ENCODE peak calls at places on chromosomes 5 and 9, in seven cellular contexts. One of them, this sample, is unnamed.
A peak's percentile ranks its signal among the peaks of the same experiment; 100 is the strongest.

GRCh38 chr9:90906316-90907055 is 104.9 kb downstream of the SYK start:
- DNase-seq in nephron progenitor cell: no peak
- DNase-seq in GM10248: no peak
- DNase-seq in sigmoid colon: no peak
- DNase-seq in CD4-positive, alpha-beta T cell: no peak
- DNase-seq in MCF 10A: no peak
- DNase-seq in cardiac fibroblast: no peak
- DNase-seq in this sample: no peak

GRCh38 chr9:115276621-115277020 is 158.7 kb upstream of the TNC start:
- DNase-seq in GM10248: no peak
- DNase-seq in sigmoid colon: no peak
- DNase-seq in cardiac fibroblast: no peak
- DNase-seq in MCF 10A: peak; percentile 17
- DNase-seq in CD4-positive, alpha-beta T cell: no peak
- DNase-seq in nephron progenitor cell: no peak
- DNase-seq in this sample: no peak

GRCh38 chr5:68178579-68178978 is 37.0 kb upstream of the PIK3R1 start:
- DNase-seq in nephron progenitor cell: no peak
- DNase-seq in GM10248: no peak
- DNase-seq in CD4-positive, alpha-beta T cell: no peak
- DNase-seq in sigmoid colon: no peak
- DNase-seq in MCF 10A: peak; percentile 79
- DNase-seq in cardiac fibroblast: no peak
- DNase-seq in this sample: no peak

GRCh38 chr9:21265421-21266189 is 25.8 kb upstream of the IFNA14 start:
- DNase-seq in CD4-positive, alpha-beta T cell: no peak
- DNase-seq in MCF 10A: no peak
- DNase-seq in nephron progenitor cell: no peak
- DNase-seq in sigmoid colon: no peak
- DNase-seq in GM10248: no peak
- DNase-seq in cardiac fibroblast: no peak
- DNase-seq in this sample: no peak

GRCh38 chr9:14372437-14373318 is 58.7 kb upstream of the NFIB start:
- DNase-seq in MCF 10A: peak; percentile 81
- DNase-seq in cardiac fibroblast: peak; percentile 77
- DNase-seq in sigmoid colon: peak; percentile 76
- DNase-seq in nephron progenitor cell: no peak
- DNase-seq in CD4-positive, alpha-beta T cell: no peak
- DNase-seq in GM10248: no peak
- DNase-seq in this sample: no peak

GRCh38 chr9:107243757-107244156 is 39.3 kb upstream of the RAD23B start:
- DNase-seq in CD4-positive, alpha-beta T cell: no peak
- DNase-seq in GM10248: peak; percentile 28
- DNase-seq in nephron progenitor cell: no peak
- DNase-seq in cardiac fibroblast: no peak
- DNase-seq in sigmoid colon: no peak
- DNase-seq in MCF 10A: peak; percentile 87
- DNase-seq in this sample: no peak

GRCh38 chr5:78534148-78535009 is 114.2 kb downstream of the LHFPL2 start:
- DNase-seq in GM10248: no peak
- DNase-seq in nephron progenitor cell: no peak
- DNase-seq in sigmoid colon: peak; percentile 74
- DNase-seq in cardiac fibroblast: peak; percentile 79
- DNase-seq in CD4-positive, alpha-beta T cell: no peak
- DNase-seq in MCF 10A: no peak
- DNase-seq in this sample: no peak

GRCh38 chr5:118553662-118554061 is 434.7 kb downstream of the DTWD2 start:
- DNase-seq in MCF 10A: peak; percentile 87
- DNase-seq in GM10248: no peak
- DNase-seq in nephron progenitor cell: no peak
- DNase-seq in cardiac fibroblast: peak; percentile 86
- DNase-seq in CD4-positive, alpha-beta T cell: no peak
- DNase-seq in sigmoid colon: no peak
- DNase-seq in this sample: peak; percentile 98

GRCh38 chr9:97930972-97931371 is 7.0 kb downstream of the HEMGN start:
- DNase-seq in nephron progenitor cell: no peak
- DNase-seq in sigmoid colon: no peak
- DNase-seq in CD4-positive, alpha-beta T cell: no peak
- DNase-seq in MCF 10A: no peak
- DNase-seq in GM10248: no peak
- DNase-seq in cardiac fibroblast: no peak
- DNase-seq in this sample: no peak

GRCh38 chr5:50667653-50668403 is 1.4 kb downstream of the PARP8 start:
- DNase-seq in nephron progenitor cell: peak; percentile 85
- DNase-seq in CD4-positive, alpha-beta T cell: peak; percentile 74
- DNase-seq in sigmoid colon: peak; percentile 79
- DNase-seq in GM10248: peak; percentile 75
- DNase-seq in MCF 10A: peak; percentile 64
- DNase-seq in cardiac fibroblast: peak; percentile 45
- DNase-seq in this sample: no peak

GRCh38 chr9:22992781-22993180 is 546.2 kb downstream of the DMRTA1 start:
- DNase-seq in MCF 10A: no peak
- DNase-seq in GM10248: no peak
- DNase-seq in cardiac fibroblast: no peak
- DNase-seq in CD4-positive, alpha-beta T cell: no peak
- DNase-seq in sigmoid colon: no peak
- DNase-seq in nephron progenitor cell: no peak
- DNase-seq in this sample: no peak

GRCh38 chr5:118687671-118688621 is 300.4 kb downstream of the DTWD2 start:
- DNase-seq in CD4-positive, alpha-beta T cell: no peak
- DNase-seq in cardiac fibroblast: no peak
- DNase-seq in nephron progenitor cell: no peak
- DNase-seq in GM10248: no peak
- DNase-seq in MCF 10A: no peak
- DNase-seq in sigmoid colon: no peak
- DNase-seq in this sample: no peak

GRCh38 chr5:178231736-178232123 is 872 bp downstream of the PHYKPL start:
- DNase-seq in GM10248: no peak
- DNase-seq in MCF 10A: no peak
- DNase-seq in nephron progenitor cell: no peak
- DNase-seq in sigmoid colon: no peak
- DNase-seq in cardiac fibroblast: no peak
- DNase-seq in CD4-positive, alpha-beta T cell: no peak
- DNase-seq in this sample: no peak

GRCh38 chr5:56429110-56429561 is 196.0 kb upstream of the ANKRD55 start:
- DNase-seq in sigmoid colon: no peak
- DNase-seq in GM10248: no peak
- DNase-seq in nephron progenitor cell: no peak
- DNase-seq in CD4-positive, alpha-beta T cell: no peak
- DNase-seq in MCF 10A: no peak
- DNase-seq in cardiac fibroblast: no peak
- DNase-seq in this sample: no peak

GRCh38 chr5:115321309-115321708 is 24.9 kb upstream of the CCDC112 start:
- DNase-seq in sigmoid colon: no peak
- DNase-seq in nephron progenitor cell: no peak
- DNase-seq in GM10248: no peak
- DNase-seq in CD4-positive, alpha-beta T cell: no peak
- DNase-seq in cardiac fibroblast: no peak
- DNase-seq in MCF 10A: peak; percentile 22
- DNase-seq in this sample: no peak

GRCh38 chr5:600551-601541 is 11.3 kb upstream of the CEP72 start:
- DNase-seq in GM10248: no peak
- DNase-seq in MCF 10A: no peak
- DNase-seq in cardiac fibroblast: no peak
- DNase-seq in CD4-positive, alpha-beta T cell: no peak
- DNase-seq in nephron progenitor cell: no peak
- DNase-seq in sigmoid colon: peak; percentile 49
- DNase-seq in this sample: no peak

GRCh38 chr5:162334944-162335343 is 267.4 kb downstream of the GABRG2 start:
- DNase-seq in cardiac fibroblast: no peak
- DNase-seq in sigmoid colon: no peak
- DNase-seq in CD4-positive, alpha-beta T cell: no peak
- DNase-seq in GM10248: no peak
- DNase-seq in MCF 10A: no peak
- DNase-seq in nephron progenitor cell: no peak
- DNase-seq in this sample: no peak

GRCh38 chr9:72980600-72981265 is 27.9 kb upstream of the ALDH1A1 start:
- DNase-seq in GM10248: no peak
- DNase-seq in nephron progenitor cell: no peak
- DNase-seq in CD4-positive, alpha-beta T cell: no peak
- DNase-seq in cardiac fibroblast: no peak
- DNase-seq in MCF 10A: no peak
- DNase-seq in sigmoid colon: no peak
- DNase-seq in this sample: no peak

GRCh38 chr5:33725846-33726245 is 165.9 kb downstream of the ADAMTS12 start:
- DNase-seq in CD4-positive, alpha-beta T cell: no peak
- DNase-seq in sigmoid colon: no peak
- DNase-seq in MCF 10A: no peak
- DNase-seq in nephron progenitor cell: no peak
- DNase-seq in cardiac fibroblast: peak; percentile 42
- DNase-seq in GM10248: no peak
- DNase-seq in this sample: no peak

GRCh38 chr5:29878599-29878998 is 1314.9 kb upstream of the CDH6 start:
- DNase-seq in cardiac fibroblast: no peak
- DNase-seq in nephron progenitor cell: no peak
- DNase-seq in CD4-positive, alpha-beta T cell: no peak
- DNase-seq in GM10248: no peak
- DNase-seq in sigmoid colon: no peak
- DNase-seq in MCF 10A: no peak
- DNase-seq in this sample: no peak

GRCh38 chr9:34675048-34675714 is 12.7 kb upstream of the CCL27 start:
- DNase-seq in nephron progenitor cell: peak; percentile 84
- DNase-seq in MCF 10A: peak; percentile 69
- DNase-seq in GM10248: peak; percentile 72
- DNase-seq in cardiac fibroblast: peak; percentile 88
- DNase-seq in sigmoid colon: no peak
- DNase-seq in CD4-positive, alpha-beta T cell: peak; percentile 47
- DNase-seq in this sample: no peak

GRCh38 chr5:129177451-129177850 is 82.9 kb downstream of the ISOC1 start:
- DNase-seq in CD4-positive, alpha-beta T cell: no peak
- DNase-seq in sigmoid colon: no peak
- DNase-seq in GM10248: no peak
- DNase-seq in cardiac fibroblast: no peak
- DNase-seq in MCF 10A: no peak
- DNase-seq in nephron progenitor cell: no peak
- DNase-seq in this sample: no peak

GRCh38 chr5:4018968-4019766 is 423.5 kb downstream of the IRX1 start:
- DNase-seq in sigmoid colon: no peak
- DNase-seq in nephron progenitor cell: no peak
- DNase-seq in MCF 10A: peak; percentile 45
- DNase-seq in GM10248: no peak
- DNase-seq in CD4-positive, alpha-beta T cell: no peak
- DNase-seq in cardiac fibroblast: peak; percentile 41
- DNase-seq in this sample: no peak

GRCh38 chr9:32069169-32069813 is 315.2 kb upstream of the ACO1 start:
- DNase-seq in MCF 10A: peak; percentile 28
- DNase-seq in nephron progenitor cell: no peak
- DNase-seq in CD4-positive, alpha-beta T cell: no peak
- DNase-seq in sigmoid colon: no peak
- DNase-seq in GM10248: peak; percentile 5
- DNase-seq in cardiac fibroblast: no peak
- DNase-seq in this sample: no peak

GRCh38 chr5:62572918-62573514 is 5.6 kb upstream of the LRRC70 start:
- DNase-seq in MCF 10A: no peak
- DNase-seq in GM10248: no peak
- DNase-seq in nephron progenitor cell: no peak
- DNase-seq in sigmoid colon: no peak
- DNase-seq in cardiac fibroblast: no peak
- DNase-seq in CD4-positive, alpha-beta T cell: no peak
- DNase-seq in this sample: no peak

GRCh38 chr5:90529234-90529938 is at the start of gene LYSMD3:
- DNase-seq in CD4-positive, alpha-beta T cell: peak; percentile 97
- DNase-seq in nephron progenitor cell: peak; percentile 96
- DNase-seq in MCF 10A: peak; percentile 96
- DNase-seq in sigmoid colon: peak; percentile 99
- DNase-seq in GM10248: peak; percentile 98
- DNase-seq in cardiac fibroblast: peak; percentile 99
- DNase-seq in this sample: peak; percentile 94

DNA sequence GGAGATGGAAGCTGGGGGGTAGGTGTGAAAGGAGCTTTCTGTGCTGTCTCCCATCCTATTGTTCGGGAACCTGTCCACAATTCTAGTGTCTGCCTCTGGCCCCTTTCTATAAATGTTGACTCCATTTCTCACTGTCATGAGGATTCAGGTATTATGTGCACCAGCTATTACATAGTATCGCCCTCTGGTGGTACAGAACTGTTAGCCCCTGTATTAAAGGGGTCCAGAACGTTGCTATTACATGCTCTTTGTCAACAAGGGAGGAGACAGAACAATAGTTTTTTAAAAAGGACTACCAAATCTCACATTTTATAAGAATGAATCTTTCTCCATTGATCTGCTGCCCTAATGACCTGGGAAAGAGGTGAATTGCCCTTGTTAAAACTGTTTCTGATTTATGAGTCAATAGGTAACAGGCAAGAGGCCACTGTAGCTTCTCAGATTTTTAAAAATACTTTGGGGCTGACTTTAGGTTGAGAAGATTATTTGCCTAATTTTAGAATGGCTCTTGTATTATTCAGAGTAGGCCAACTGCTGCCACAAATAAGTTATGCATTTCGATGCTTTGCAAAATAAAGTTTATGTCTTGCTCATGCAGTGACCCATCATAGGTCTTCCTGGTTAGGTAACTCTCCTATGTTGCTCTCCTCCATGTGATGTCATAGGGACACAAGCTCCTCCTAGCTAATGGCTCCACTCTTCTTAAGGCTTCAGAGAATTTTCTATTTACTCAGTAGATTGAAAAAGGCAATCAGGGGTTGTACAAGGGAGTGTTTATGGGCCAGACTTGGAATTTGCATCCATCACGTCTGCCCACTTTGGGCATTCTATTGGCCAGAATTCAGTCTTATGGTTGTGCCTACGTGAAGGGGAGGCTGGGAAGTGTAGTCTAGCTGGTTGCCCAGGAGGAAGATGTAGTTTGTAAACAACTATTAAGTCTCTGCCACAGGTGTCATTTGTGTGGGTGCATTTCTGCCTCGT is 20.8 kb downstream of the DCANP1 start:
- DNase-seq in CD4-positive, alpha-beta T cell: no peak
- DNase-seq in GM10248: peak; percentile 67
- DNase-seq in cardiac fibroblast: peak; percentile 67
- DNase-seq in MCF 10A: peak; percentile 82
- DNase-seq in sigmoid colon: no peak
- DNase-seq in nephron progenitor cell: no peak
- DNase-seq in this sample: no peak
- TF ChIP-seq CTCF in CD4-positive, alpha-beta T cell: peak; percentile 67
- TF ChIP-seq CTCF in GM10248: peak; percentile 83
- TF ChIP-seq CTCF in cardiac fibroblast: peak; percentile 80
- TF ChIP-seq CTCF in MCF 10A: peak; percentile 81
- TF ChIP-seq CTCF in sigmoid colon: no peak
- TF ChIP-seq CTCF in nephron progenitor cell: peak; percentile 51
- TF ChIP-seq CTCF in this sample: peak; percentile 78

GRCh38 chr5:141558150-141558549 is 60.6 kb downstream of the DIAPH1 start:
- DNase-seq in MCF 10A: peak; percentile 61
- DNase-seq in sigmoid colon: no peak
- DNase-seq in GM10248: no peak
- DNase-seq in nephron progenitor cell: no peak
- DNase-seq in CD4-positive, alpha-beta T cell: no peak
- DNase-seq in cardiac fibroblast: peak; percentile 58
- DNase-seq in this sample: no peak
- TF ChIP-seq CTCF in MCF 10A: no peak
- TF ChIP-seq CTCF in sigmoid colon: no peak
- TF ChIP-seq CTCF in GM10248: no peak
- TF ChIP-seq CTCF in nephron progenitor cell: no peak
- TF ChIP-seq CTCF in CD4-positive, alpha-beta T cell: peak; percentile 22
- TF ChIP-seq CTCF in cardiac fibroblast: no peak
- TF ChIP-seq CTCF in this sample: no peak

GRCh38 chr9:74431467-74431866 is 65.7 kb upstream of the RORB start:
- DNase-seq in CD4-positive, alpha-beta T cell: no peak
- DNase-seq in MCF 10A: no peak
- DNase-seq in cardiac fibroblast: no peak
- DNase-seq in sigmoid colon: no peak
- DNase-seq in GM10248: no peak
- DNase-seq in nephron progenitor cell: no peak
- DNase-seq in this sample: no peak
- TF ChIP-seq CTCF in CD4-positive, alpha-beta T cell: no peak
- TF ChIP-seq CTCF in MCF 10A: no peak
- TF ChIP-seq CTCF in cardiac fibroblast: no peak
- TF ChIP-seq CTCF in sigmoid colon: no peak
- TF ChIP-seq CTCF in GM10248: no peak
- TF ChIP-seq CTCF in nephron progenitor cell: no peak
- TF ChIP-seq CTCF in this sample: no peak

GRCh38 chr5:59666709-59667108 is 226.8 kb downstream of the PDE4D start:
- DNase-seq in nephron progenitor cell: no peak
- DNase-seq in cardiac fibroblast: no peak
- DNase-seq in sigmoid colon: no peak
- DNase-seq in CD4-positive, alpha-beta T cell: no peak
- DNase-seq in MCF 10A: no peak
- DNase-seq in GM10248: no peak
- DNase-seq in this sample: no peak
- TF ChIP-seq CTCF in nephron progenitor cell: no peak
- TF ChIP-seq CTCF in cardiac fibroblast: no peak
- TF ChIP-seq CTCF in sigmoid colon: no peak
- TF ChIP-seq CTCF in CD4-positive, alpha-beta T cell: no peak
- TF ChIP-seq CTCF in MCF 10A: no peak
- TF ChIP-seq CTCF in GM10248: no peak
- TF ChIP-seq CTCF in this sample: no peak

This sample was measured in AG09319.